ENCODE peak calls at places on chromosomes 5 and 9, in four cellular contexts. R is CD8-positive, alpha-beta T cell; Q is tibial nerve; Y is sigmoid colon. D is an unnamed sample. For H3K4me1 and H3K9me3, the result is how much of the 10 kb centered on the place peaks cover.

GRCh38 chr9:86550411-86550810 is 196.2 kb upstream of the TUT7 start:
- DNase-seq in Y (no peak), R (no peak), Q (no peak), D (no peak)

GRCh38 chr9:121889990-121890563 is 203.0 kb downstream of the TTLL11 start:
- DNase-seq in R (no peak), Q (no peak), Y (no peak), D (peak)

GRCh38 chr9:104773118-104773517 is 9.2 kb downstream of the NIPSNAP3B start:
- DNase-seq in R (no peak), Y (no peak), Q (no peak), D (no peak)

GRCh38 chr5:20619606-20620005 is 631.6 kb upstream of the CDH18 start:
- DNase-seq in R (no peak), Y (no peak), Q (no peak), D (no peak)

GRCh38 chr5:144812770-144813169 is 642.1 kb downstream of the KCTD16 start:
- DNase-seq in Q (peak), R (no peak), Y (peak), D (no peak)

GRCh38 chr9:97740848-97741821 is 44.0 kb upstream of the XPA start:
- DNase-seq in R (peak), Q (no peak), Y (peak), D (peak)

GRCh38 chr9:128103589-128103962 is 24.0 kb downstream of the PTGES2 start:
- DNase-seq in R (peak), Y (no peak), Q (no peak), D (no peak)

GRCh38 chr9:33719581-33720374 is 75.6 kb upstream of the PRSS3 start:
- DNase-seq in R (peak), Y (no peak), Q (no peak), D (peak)

GRCh38 chr9:38339087-38339486 is 53.4 kb upstream of the ALDH1B1 start:
- DNase-seq in Y (no peak), Q (no peak), R (no peak), D (no peak)

GRCh38 chr9:6007770-6008168 is 7.7 kb downstream of the RANBP6 start:
- DNase-seq in Y (peak), Q (peak), R (peak), D (peak)

GRCh38 chr9:2319421-2319820 is 302.2 kb upstream of the VLDLR start:
- DNase-seq in R (no peak), Y (no peak), Q (no peak), D (no peak)

GRCh38 chr9:27468450-27469110 is 55.5 kb upstream of the IFNK start:
- DNase-seq in Y (no peak), Q (no peak), R (no peak), D (no peak)

GRCh38 chr9:127905788-127906191 is 6.4 kb upstream of the ST6GALNAC6 start:
- DNase-seq in Y (no peak), Q (no peak), R (peak), D (peak)

GRCh38 chr9:137387034-137387890 is 35.7 kb downstream of the EXD3 start:
- DNase-seq in Y (no peak), Q (no peak), R (peak), D (peak)

GRCh38 chr5:56301041-56301440 is 67.9 kb upstream of the ANKRD55 start:
- DNase-seq in R (no peak), Q (no peak), Y (no peak), D (no peak)

GRCh38 chr9:35518212-35518917 is 28.5 kb downstream of the RUSC2 start:
- DNase-seq in R (no peak), Y (no peak), Q (no peak), D (no peak)
- H3K4me1 ChIP-seq in R (under half), Y (half or more), Q (under half), D (under half)

DNA sequence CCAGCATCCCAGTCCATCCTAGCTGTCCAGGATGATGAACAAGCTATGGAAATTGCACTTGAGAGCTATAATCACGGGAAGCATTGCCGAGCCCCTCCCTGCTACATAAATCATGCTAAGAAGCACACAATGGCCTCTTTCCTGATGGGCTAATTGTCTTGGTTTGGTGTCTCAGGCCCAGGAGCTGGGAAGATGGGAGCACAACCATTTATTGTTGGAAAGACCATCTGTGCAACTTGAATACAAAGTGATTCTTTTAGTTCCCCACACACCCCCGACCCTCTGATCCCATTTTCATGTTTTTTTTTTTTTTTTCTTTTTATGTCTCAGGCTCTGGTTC is 80.4 kb downstream of the RGS3 start:
- DNase-seq in Q (no peak), R (no peak), Y (no peak), D (no peak)
- H3K27ac ChIP-seq in Q (no peak), R (no peak), Y (no peak), D (no peak)

DNA sequence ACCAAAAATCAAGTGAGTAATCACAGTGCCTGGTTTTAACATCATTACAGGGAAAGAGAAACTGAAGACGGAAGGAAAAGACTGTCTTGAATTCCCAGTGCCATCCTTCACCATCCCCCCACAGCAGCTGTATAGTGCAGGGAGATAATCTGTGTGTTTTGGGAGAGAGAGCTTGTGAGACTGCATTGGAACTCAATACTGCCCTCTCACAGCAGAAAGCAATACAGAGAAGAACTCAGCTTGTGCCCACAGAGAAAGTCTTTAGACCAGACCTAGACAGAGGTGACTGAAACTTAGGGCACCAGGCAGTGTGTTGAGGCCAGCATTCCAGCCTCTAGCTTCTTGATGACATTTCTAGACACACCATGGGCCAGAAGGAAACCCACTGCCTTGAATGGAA is 754.7 kb upstream of the CDH6 start:
- DNase-seq in R (no peak), Q (no peak), Y (no peak), D (no peak)
- H3K9me3 ChIP-seq in R (under half), Q (under half), Y (under half), D (under half)

GRCh38 chr5:96079075-96079474 is 117.4 kb upstream of the ELL2 start:
- DNase-seq in Y (no peak), R (no peak), Q (no peak), D (no peak)

GRCh38 chr5:96083361-96083881 is 121.8 kb upstream of the ELL2 start:
- DNase-seq in R (no peak), Y (no peak), Q (no peak), D (no peak)

GRCh38 chr5:96079962-96080361 is 118.3 kb upstream of the ELL2 start:
- DNase-seq in Y (no peak), Q (no peak), R (no peak), D (no peak)

GRCh38 chr5:96081276-96081858 is 119.7 kb upstream of the ELL2 start:
- DNase-seq in Q (no peak), R (no peak), Y (no peak), D (no peak)

DNA sequence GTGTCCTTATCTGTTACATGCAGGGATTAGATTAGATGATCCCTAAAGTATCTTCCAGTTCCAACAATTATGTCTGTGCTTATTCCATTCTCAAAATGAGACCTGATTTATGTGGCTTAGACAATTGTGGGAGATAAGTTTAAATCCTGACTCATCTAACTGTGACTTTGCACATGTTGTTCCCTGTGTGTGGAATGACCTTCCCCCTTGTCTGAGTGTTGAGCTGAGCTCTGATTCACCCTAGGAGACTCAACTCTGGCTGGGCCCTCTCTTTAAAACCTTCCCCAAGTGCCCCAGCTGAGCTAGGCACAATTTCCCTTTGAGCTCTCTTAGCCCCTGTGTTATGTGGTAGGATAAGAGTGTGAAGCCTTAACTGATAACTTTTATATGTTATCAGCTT is 118.9 kb upstream of the ELL2 start:
- DNase-seq in Y (no peak), Q (no peak), R (no peak), D (no peak)
- H3K4me1 ChIP-seq in Y (under half), Q (under half), R (under half), D (under half)

GRCh38 chr9:91431485-91431884 is 7.9 kb upstream of the NFIL3 start:
- DNase-seq in Y (no peak), R (no peak), Q (no peak), D (no peak)

GRCh38 chr9:91428927-91429351 is 5.3 kb upstream of the NFIL3 start:
- DNase-seq in Y (peak), Q (peak), R (no peak), D (peak)

GRCh38 chr9:91429501-91429900 is 5.9 kb upstream of the NFIL3 start:
- DNase-seq in Q (no peak), Y (no peak), R (no peak), D (no peak)

GRCh38 chr9:91436841-91437240 is 13.2 kb upstream of the NFIL3 start:
- DNase-seq in Y (no peak), R (no peak), Q (no peak), D (no peak)

GRCh38 chr9:91433180-91433579 is 9.5 kb upstream of the NFIL3 start:
- DNase-seq in Y (no peak), R (no peak), Q (no peak), D (no peak)
- H3K27ac ChIP-seq in Y (no peak), R (no peak), Q (no peak), D (no peak)

GRCh38 chr5:86463339-86463738 is 154.4 kb upstream of the COX7C start:
- DNase-seq in Y (no peak), Q (no peak), R (no peak), D (no peak)
- H3K9me3 ChIP-seq in Y (under half), Q (under half), R (under half), D (under half)